ENCODE peak calls at places on chromosomes 4 and X, in four cellular contexts. K, G, X and E are unnamed samples.

GRCh38 chr4:7420661-7421040 is 14.1 kb downstream of the PSAPL1 start:
- DNase-seq in K (no peak), X (peak), G (no peak), E (no peak)

GRCh38 chrX:30971761-30972603 is 82.9 kb upstream of the TAB3 start:
- DNase-seq in X (peak), G (peak), K (peak), E (no peak)

GRCh38 chr4:1986578-1987210 is 22.1 kb downstream of the NELFA start:
- DNase-seq in G (no peak), X (no peak), K (no peak), E (no peak)

GRCh38 chr4:94523617-94524016 is 71.9 kb downstream of the PDLIM5 start:
- DNase-seq in G (no peak), K (no peak), X (no peak), E (no peak)

GRCh38 chr4:106676173-106676921 is 307.8 kb upstream of the GIMD1 start:
- DNase-seq in X (no peak), K (no peak), G (no peak), E (no peak)

GRCh38 chr4:185585211-185585610 is 49.9 kb upstream of the PDLIM3 start:
- DNase-seq in G (no peak), X (no peak), K (no peak), E (no peak)

GRCh38 chr4:18815081-18815778 is 793.7 kb upstream of the LCORL start:
- DNase-seq in X (no peak), G (no peak), K (no peak), E (no peak)

GRCh38 chrX:102341867-102342266 is 94.9 kb downstream of the NXF2 start:
- DNase-seq in X (no peak), G (no peak), K (no peak), E (no peak)

GRCh38 chr4:68271851-68272756 is 26.6 kb upstream of the TMPRSS11B start:
- DNase-seq in K (peak), X (no peak), G (peak), E (no peak)

GRCh38 chr4:79964020-79964714 is 108.9 kb downstream of the ANTXR2 start:
- DNase-seq in G (no peak), X (no peak), K (no peak), E (no peak)

GRCh38 chr4:77220841-77221613 is 64.0 kb downstream of the CCNG2 start:
- DNase-seq in X (peak), G (no peak), K (no peak), E (no peak)

GRCh38 chrX:43655961-43656494 is at the start of gene MAOA:
- DNase-seq in K (no peak), G (no peak), X (peak), E (peak)

GRCh38 chr4:168955674-168956073 is 54.4 kb downstream of the CBR4 start:
- DNase-seq in K (no peak), G (no peak), X (no peak), E (no peak)

GRCh38 chr4:41692717-41693345 is 55.7 kb downstream of the PHOX2B start:
- DNase-seq in G (peak), K (peak), X (peak), E (no peak)

GRCh38 chr4:158810487-158811215 is 41.8 kb downstream of the FNIP2 start:
- DNase-seq in K (no peak), X (peak), G (no peak), E (peak)

GRCh38 chrX:70613295-70613694 is 168.7 kb downstream of the DLG3 start:
- DNase-seq in K (no peak), G (no peak), X (no peak), E (no peak)

GRCh38 chr4:25970691-25971427 is 56.8 kb downstream of the SMIM20 start:
- DNase-seq in G (no peak), X (no peak), K (no peak), E (no peak)

GRCh38 chrX:85859426-85859825 is 187.9 kb downstream of the CHM start:
- DNase-seq in G (no peak), K (no peak), X (no peak), E (no peak)

GRCh38 chr4:69054578-69055200 is 41.6 kb upstream of the UGT2B7 start:
- DNase-seq in G (peak), K (no peak), X (no peak), E (no peak)

GRCh38 chr4:158020734-158021346 is 152.0 kb downstream of the GASK1B start:
- DNase-seq in K (no peak), X (no peak), G (no peak), E (no peak)

GRCh38 chr4:17687237-17687857 is 72.9 kb downstream of the MED28 start:
- DNase-seq in K (no peak), X (peak), G (no peak), E (no peak)

GRCh38 chr4:155025762-155026457 is 182.5 kb upstream of the NPY2R start:
- DNase-seq in K (no peak), G (no peak), X (peak), E (no peak)

GRCh38 chr4:170089274-170089742 is 448 bp downstream of the AADAT start:
- DNase-seq in G (peak), X (peak), K (no peak), E (no peak)

GRCh38 chr4:184147858-184148799 is 69.5 kb downstream of the ENPP6 start:
- DNase-seq in X (no peak), G (no peak), K (no peak), E (no peak)

GRCh38 chr4:184145596-184145995 is 72.1 kb downstream of the ENPP6 start:
- DNase-seq in K (no peak), X (no peak), G (no peak), E (no peak)

GRCh38 chr4:184146951-184147350 is 70.7 kb downstream of the ENPP6 start:
- DNase-seq in K (no peak), G (no peak), X (no peak), E (no peak)

GRCh38 chr4:184142121-184143000 is 75.3 kb downstream of the ENPP6 start:
- DNase-seq in K (no peak), X (no peak), G (no peak), E (no peak)

GRCh38 chr4:184143770-184144564 is 73.7 kb downstream of the ENPP6 start:
- DNase-seq in K (no peak), X (peak), G (no peak), E (no peak)
- TF ChIP-seq CTCF in K (peak), X (no peak), G (no peak), E (no peak)

DNA sequence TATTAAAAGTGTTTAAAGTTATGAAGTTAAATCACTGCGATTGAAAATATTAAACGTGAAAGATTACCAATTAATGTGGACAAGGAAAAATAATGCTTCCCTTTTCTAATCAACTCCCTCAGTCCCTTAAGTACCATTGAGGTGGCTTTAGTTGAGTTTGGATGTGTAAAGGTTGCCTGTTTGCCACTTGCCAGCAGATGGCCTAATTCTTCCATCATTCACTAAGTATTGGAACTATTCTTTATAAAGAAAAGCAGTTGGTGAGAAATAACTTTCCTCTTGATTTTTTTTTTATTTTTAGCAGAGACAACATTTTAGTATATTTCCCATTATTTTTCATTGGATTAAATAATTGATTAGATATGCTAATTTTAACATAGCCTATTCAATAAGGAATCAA is 295.9 kb upstream of the TACR3 start:
- DNase-seq in X (no peak), K (no peak), G (peak), E (no peak)
- TF ChIP-seq CTCF in X (no peak), K (no peak), G (peak), E (no peak)

GRCh38 chrX:17801431-17801830 is 59.7 kb downstream of the RAI2 start:
- DNase-seq in X (no peak), G (no peak), K (no peak), E (no peak)

GRCh38 chrX:17798921-17799320 is 61.6 kb downstream of the SCML1 start:
- DNase-seq in K (no peak), G (no peak), X (no peak), E (no peak)

GRCh38 chrX:17802756-17803155 is 58.3 kb downstream of the RAI2 start:
- DNase-seq in X (no peak), K (no peak), G (no peak), E (no peak)

GRCh38 chrX:17805120-17805519 is 56.0 kb downstream of the RAI2 start:
- DNase-seq in X (no peak), G (no peak), K (no peak), E (no peak)

DNA sequence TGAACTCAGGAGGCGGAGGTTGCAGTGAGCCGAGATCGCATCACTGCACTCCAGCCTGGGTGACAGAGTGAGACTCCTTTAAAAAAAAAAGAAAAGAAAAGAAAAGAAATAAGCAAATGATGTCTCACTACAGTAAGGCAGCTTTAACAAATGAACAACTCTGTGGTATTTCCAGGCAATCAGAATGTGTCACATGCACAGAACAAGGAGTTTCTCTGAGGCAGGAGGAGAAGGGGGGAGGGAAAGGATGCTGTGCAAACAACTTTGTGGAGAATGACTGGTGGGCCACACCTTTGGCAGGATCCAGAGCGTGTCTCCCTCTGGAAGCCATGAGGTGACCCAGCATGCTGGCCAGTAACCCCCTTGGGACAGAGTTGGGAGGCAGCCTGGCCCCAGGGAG is 57.6 kb downstream of the RAI2 start:
- DNase-seq in K (no peak), X (peak), G (no peak), E (no peak)
- TF ChIP-seq CTCF in K (no peak), X (no peak), G (no peak), E (no peak)

DNA sequence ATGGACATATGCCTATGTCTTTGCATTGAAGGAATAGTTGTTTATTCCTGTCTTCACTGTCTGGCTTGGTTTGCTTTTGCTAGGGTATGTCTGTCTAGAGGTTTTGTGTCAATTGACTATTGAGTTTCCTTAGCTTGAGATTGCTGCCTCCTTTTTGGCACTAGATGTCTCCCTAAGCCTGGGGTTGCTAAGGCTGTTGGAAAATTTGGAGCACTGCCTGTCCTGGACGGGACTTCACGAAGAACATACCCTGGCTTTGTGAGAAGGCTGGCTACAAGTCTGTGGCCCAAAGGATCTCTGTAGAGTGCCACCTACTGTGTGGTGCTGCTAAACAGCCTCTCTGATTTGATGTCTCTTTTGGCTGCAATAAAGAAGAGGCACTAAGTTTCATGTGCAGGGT is 183.8 kb upstream of the NUDT10 start:
- DNase-seq in X (no peak), K (no peak), G (no peak), E (no peak)
- TF ChIP-seq CTCF in X (no peak), K (no peak), G (peak), E (no peak)

DNA sequence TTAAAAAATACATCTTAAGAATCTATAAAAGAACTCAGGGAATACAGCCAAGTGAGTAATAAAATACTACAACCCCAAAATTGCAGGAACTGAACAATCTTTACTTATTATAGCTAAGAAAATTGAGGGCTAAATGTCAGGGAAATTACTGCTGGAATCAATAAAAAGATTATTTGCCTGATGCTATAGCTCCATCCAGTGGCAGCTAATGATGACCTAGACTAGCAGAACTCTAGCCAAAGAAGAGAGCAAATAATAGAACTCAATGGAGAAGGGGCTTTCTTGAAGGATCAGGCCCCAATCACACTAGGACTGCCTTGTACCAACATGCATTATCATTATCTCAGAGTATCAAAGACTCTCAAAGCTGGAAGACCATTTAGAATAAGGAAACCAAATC is 85.0 kb upstream of the FAM241A start:
- DNase-seq in K (peak), G (no peak), X (no peak), E (no peak)
- TF ChIP-seq CTCF in K (no peak), G (peak), X (no peak), E (no peak)

GRCh38 chr4:3306465-3306864 is 13.6 kb downstream of the RGS12 start:
- DNase-seq in X (no peak), G (no peak), K (no peak), E (no peak)
- TF ChIP-seq CTCF in X (no peak), G (no peak), K (no peak), E (no peak)

DNA sequence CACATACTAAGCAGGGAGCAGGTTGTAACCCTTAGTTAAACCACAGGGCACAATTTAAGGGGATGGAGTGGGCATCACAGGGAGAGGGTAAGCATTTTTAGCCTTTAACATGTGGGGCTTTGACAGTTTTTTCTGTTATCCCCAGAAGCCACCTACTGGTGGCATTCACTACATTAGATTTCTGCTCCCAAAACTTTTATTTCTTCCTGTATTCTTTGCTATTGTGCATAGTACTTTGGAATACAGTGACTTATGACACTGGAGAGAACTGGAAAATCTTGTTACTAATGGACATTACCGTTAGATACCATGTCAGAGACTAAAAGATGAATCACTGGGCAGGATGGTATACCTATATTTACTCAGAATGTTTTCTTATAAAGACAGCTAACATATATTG is 7.3 kb downstream of the TRIM75 start:
- DNase-seq in G (no peak), X (no peak), K (no peak), E (no peak)
- TF ChIP-seq CTCF in G (no peak), X (no peak), K (no peak), E (no peak)

DNA sequence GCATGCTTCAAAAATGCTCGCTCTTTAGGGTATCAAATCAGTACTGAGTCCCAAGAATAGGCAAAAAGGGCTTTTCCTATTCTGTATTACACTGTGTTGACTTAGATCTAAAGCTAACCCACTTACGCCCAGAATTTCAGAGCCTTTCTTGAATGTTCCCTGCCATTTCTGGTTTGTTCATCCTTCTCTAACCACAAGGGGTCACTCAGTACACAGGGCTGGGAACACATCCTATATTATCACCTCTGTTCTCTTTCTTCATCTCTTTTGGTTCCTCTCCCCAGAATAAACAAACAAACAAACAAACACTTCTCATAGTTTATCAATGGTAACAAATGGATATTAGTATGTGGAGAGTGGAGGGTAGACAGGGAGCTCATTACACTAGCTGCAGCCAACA is 25.5 kb upstream of the MORC4 start:
- DNase-seq in X (no peak), G (peak), K (peak), E (no peak)
- TF ChIP-seq CTCF in X (peak), G (peak), K (no peak), E (no peak)

DNA sequence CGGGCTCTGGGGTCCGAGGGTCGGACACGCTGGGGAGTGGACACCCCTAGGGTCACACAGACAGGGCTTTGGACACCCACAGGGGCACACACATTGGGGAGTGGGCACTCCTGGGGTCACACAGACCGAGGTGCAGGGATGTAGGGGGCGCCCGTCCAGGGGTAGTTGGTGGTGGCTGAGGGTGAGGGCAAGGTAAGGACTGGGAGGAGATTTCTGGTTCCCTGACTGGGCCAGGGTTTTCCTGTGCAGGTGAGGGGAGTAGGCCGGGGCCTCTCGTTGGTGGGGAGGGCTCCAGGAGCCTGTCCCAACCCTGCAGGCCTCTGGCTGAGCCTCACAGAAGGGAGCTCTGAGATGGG is 21.9 kb upstream of the WDR45 start:
- DNase-seq in K (no peak), X (no peak), G (no peak), E (no peak)
- TF ChIP-seq CTCF in K (no peak), X (no peak), G (no peak), E (no peak)

DNA sequence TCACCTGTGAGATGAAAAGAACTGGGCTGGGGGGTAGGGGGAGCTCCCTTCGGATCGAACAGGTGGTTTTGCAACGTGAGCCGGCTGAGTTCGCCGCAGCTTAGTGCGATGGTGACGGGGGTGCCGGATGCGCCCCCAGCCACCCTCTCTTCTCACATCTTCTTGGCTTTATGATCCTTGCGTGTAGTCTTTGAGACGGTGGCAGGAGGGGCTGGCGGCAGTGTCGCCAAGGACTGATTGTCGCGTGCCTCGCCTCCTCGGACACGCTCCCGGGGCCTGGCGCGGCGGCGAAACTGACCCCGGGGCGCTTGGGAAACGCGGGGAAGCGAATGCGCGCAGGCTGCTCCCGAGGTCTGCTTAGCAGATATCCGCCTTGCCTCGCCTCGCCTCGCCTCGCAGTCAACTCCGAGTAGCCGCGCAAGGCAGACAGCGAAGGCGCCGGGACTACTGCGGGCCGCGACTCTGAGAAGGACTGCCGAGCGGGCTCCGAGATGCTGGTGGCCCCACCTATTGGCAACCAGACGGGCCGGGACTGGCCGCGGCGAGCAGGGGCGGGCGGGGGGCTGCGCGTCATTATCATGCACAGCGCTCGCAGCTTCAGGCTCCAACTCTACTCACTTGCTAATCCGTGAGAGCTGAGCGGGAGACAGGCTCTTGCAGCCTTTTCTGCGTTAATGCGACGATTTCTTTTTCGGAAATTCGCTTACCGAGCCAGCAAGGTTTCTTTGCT is 1.5 kb downstream of the GRID2 start:
- DNase-seq in K (peak), G (peak), X (peak), E (no peak)
- TF ChIP-seq CTCF in K (no peak), G (no peak), X (no peak), E (no peak)